ENCODE peak calls at places on chromosomes 12 and 14, in seven cellular contexts. O is dermis microvascular lymphatic vessel endothelial cell, D is omental fat pad, N is NAMALWA, F is GM20000, P is Right ventricle myocardium superior, J is skeletal muscle cell. C is an unnamed sample.

GRCh38 chr14:105908006-105908405 is 381.6 kb downstream of the TMEM121 start:
- DNase-seq in O (no peak), D (no peak), N (no peak), F (no peak), P (no peak), J (no peak), C (peak)

GRCh38 chr12:96186902-96187301 is 7.3 kb upstream of the ELK3 start:
- DNase-seq in O (no peak), D (no peak), N (no peak), F (no peak), P (no peak), J (no peak), C (no peak)

GRCh38 chr12:116990971-116991966 is 80.5 kb downstream of the FBXW8 start:
- DNase-seq in O (no peak), D (no peak), N (no peak), F (no peak), P (no peak), J (peak), C (no peak)

GRCh38 chr12:102300824-102301461 is 103.3 kb upstream of the PMCH start:
- DNase-seq in O (peak), D (no peak), N (peak), F (peak), P (no peak), J (peak), C (no peak)

GRCh38 chr14:91898256-91898843 is 31.0 kb upstream of the TC2N start:
- DNase-seq in O (no peak), D (no peak), N (no peak), F (no peak), P (no peak), J (peak), C (no peak)

GRCh38 chr14:90168425-90169105 is 87.8 kb upstream of the PSMC1 start:
- DNase-seq in O (no peak), D (no peak), N (no peak), F (no peak), P (no peak), J (no peak), C (no peak)

GRCh38 chr12:1933342-1933992 is 15.0 kb upstream of the CACNA2D4 start:
- DNase-seq in O (no peak), D (no peak), N (peak), F (peak), P (no peak), J (peak), C (no peak)

GRCh38 chr12:26319511-26319910 is 124.1 kb downstream of the SSPN start:
- DNase-seq in O (no peak), D (no peak), N (no peak), F (no peak), P (peak), J (peak), C (peak)

GRCh38 chr14:101851183-101851582 is 89.7 kb downstream of the PPP2R5C start:
- DNase-seq in O (no peak), D (no peak), N (no peak), F (no peak), P (no peak), J (no peak), C (no peak)

GRCh38 chr12:388547-389137 is 478 bp downstream of the KDM5A start:
- DNase-seq in O (no peak), D (no peak), N (peak), F (peak), P (peak), J (no peak), C (no peak)

GRCh38 chr12:97203408-97203807 is 259.2 kb upstream of the RMST start:
- DNase-seq in O (no peak), D (no peak), N (no peak), F (no peak), P (no peak), J (no peak), C (no peak)

GRCh38 chr12:66405395-66405794 is 103.1 kb downstream of the HELB start:
- DNase-seq in O (no peak), D (no peak), N (no peak), F (no peak), P (no peak), J (no peak), C (no peak)

GRCh38 chr14:73524493-73524892 is 12.4 kb upstream of the ACOT1 start:
- DNase-seq in O (no peak), D (no peak), N (no peak), F (peak), P (no peak), J (no peak), C (no peak)

GRCh38 chr14:89384023-89384422 is 33.0 kb downstream of the FOXN3 start:
- DNase-seq in O (no peak), D (no peak), N (peak), F (peak), P (no peak), J (no peak), C (no peak)

GRCh38 chr14:61145258-61145902 is 135.8 kb downstream of the TMEM30B start:
- DNase-seq in O (no peak), D (no peak), N (no peak), F (no peak), P (no peak), J (peak), C (no peak)

GRCh38 chr12:105705765-105706164 is 375.3 kb downstream of the C12orf75 start:
- DNase-seq in O (peak), D (no peak), N (peak), F (peak), P (no peak), J (no peak), C (no peak)

GRCh38 chr12:75360920-75361319 is 26.4 kb downstream of the GLIPR1L1 start:
- DNase-seq in O (no peak), D (no peak), N (no peak), F (no peak), P (no peak), J (no peak), C (no peak)

GRCh38 chr12:22304341-22304740 is 30.2 kb downstream of the ST8SIA1 start:
- DNase-seq in O (no peak), D (no peak), N (no peak), F (no peak), P (no peak), J (no peak), C (no peak)

C was measured in Right ventricle myocardium inferior.